ENCODE peak calls at places on chromosomes 11 and 22, in seven cellular contexts. Y is SK-N-SH; A is NCI-H2227 treated with DMSO at 0.1 percent for 48 hours; D is amniotic stem cell; R is ovary; V is NAMALWA; N is activated CD4-positive, alpha-beta T cell treated with anti-CD3 and anti-CD28 coated beads for 48 hours. W is an unnamed sample.

GRCh38 chr22:24393012-24393559 is 34.3 kb upstream of the ADORA2A start:
- DNase-seq in V (no peak), A (no peak), Y (no peak), N (no peak), D (no peak), R (no peak), W (no peak)

GRCh38 chr11:74288161-74288560 is 23.3 kb downstream of the P4HA3 start:
- DNase-seq in R (no peak), Y (no peak), N (peak), D (peak), A (no peak), V (no peak), W (no peak)

GRCh38 chr11:35005156-35005780 is 88.8 kb downstream of the PDHX start:
- DNase-seq in Y (no peak), V (no peak), R (no peak), D (no peak), A (no peak), N (no peak), W (no peak)

GRCh38 chr22:49100764-49101163 is 726.9 kb downstream of the BRD1 start:
- DNase-seq in N (no peak), A (no peak), V (no peak), R (no peak), D (no peak), Y (no peak), W (no peak)

GRCh38 chr11:62392944-62393628 is 25.7 kb upstream of the SCGB1A1 start:
- DNase-seq in D (no peak), N (no peak), A (no peak), Y (no peak), R (no peak), V (peak), W (no peak)

GRCh38 chr22:39472570-39473556 is 16.1 kb downstream of the MGAT3 start:
- DNase-seq in D (no peak), A (no peak), V (peak), Y (no peak), N (no peak), R (no peak), W (no peak)

GRCh38 chr11:8339592-8340022 is 75.9 kb upstream of the LMO1 start:
- DNase-seq in R (no peak), N (no peak), Y (no peak), D (no peak), V (no peak), A (no peak), W (no peak)

GRCh38 chr22:21599053-21599893 is 30.5 kb downstream of the YDJC start:
- DNase-seq in N (no peak), V (no peak), A (peak), R (no peak), D (no peak), Y (no peak), W (no peak)

GRCh38 chr11:27116684-27117083 is 76.1 kb downstream of the BBOX1 start:
- DNase-seq in Y (no peak), D (no peak), V (no peak), A (peak), N (no peak), R (no peak), W (no peak)

GRCh38 chr11:11701070-11701469 is 79.3 kb upstream of the GALNT18 start:
- DNase-seq in N (no peak), R (no peak), D (no peak), Y (no peak), A (no peak), V (no peak), W (no peak)

GRCh38 chr11:115141221-115141620 is 363.0 kb downstream of the CADM1 start:
- DNase-seq in N (no peak), R (no peak), A (no peak), D (no peak), Y (no peak), V (no peak), W (no peak)

GRCh38 chr11:69660001-69660500 is 15.1 kb downstream of the LTO1 start:
- DNase-seq in Y (peak), A (no peak), N (no peak), R (no peak), D (no peak), V (no peak), W (no peak)

GRCh38 chr11:73262851-73263495 is 9.2 kb upstream of the P2RY6 start:
- DNase-seq in Y (no peak), R (no peak), V (no peak), N (no peak), D (no peak), A (no peak), W (no peak)

GRCh38 chr11:127994736-127995135 is 592.6 kb downstream of the ETS1 start:
- DNase-seq in D (peak), R (no peak), V (no peak), Y (no peak), N (no peak), A (no peak), W (no peak)

GRCh38 chr11:67303132-67303988 is at the start of gene SSH3:
- DNase-seq in R (peak), V (no peak), Y (peak), A (peak), D (peak), N (peak), W (no peak)

GRCh38 chr22:47957649-47958048 is 1195.2 kb downstream of the TBC1D22A start:
- DNase-seq in Y (no peak), N (no peak), D (no peak), A (no peak), V (no peak), R (no peak), W (no peak)

GRCh38 chr22:17119481-17120202 is 1.5 kb downstream of the TMEM121B start:
- DNase-seq in D (no peak), A (no peak), V (no peak), N (peak), R (no peak), Y (peak), W (no peak)

GRCh38 chr11:123603666-123604065 is 50.8 kb downstream of the SCN3B start:
- DNase-seq in Y (no peak), A (no peak), R (no peak), D (no peak), N (no peak), V (no peak), W (no peak)

GRCh38 chr22:38657248-38657909 is 941 bp downstream of the CBY1 start:
- DNase-seq in Y (peak), R (no peak), D (no peak), A (no peak), N (peak), V (peak), W (peak)

GRCh38 chr11:47589504-47590025 is 3.1 kb downstream of the FAM180B start:
- DNase-seq in V (no peak), Y (no peak), D (no peak), A (no peak), R (peak), N (no peak), W (no peak)

GRCh38 chr11:9399466-9399865 is 15.0 kb downstream of the IPO7 start:
- DNase-seq in V (no peak), Y (no peak), N (no peak), D (no peak), R (no peak), A (no peak), W (no peak)

GRCh38 chr22:17077255-17077654 is 7.5 kb upstream of the IL17RA start:
- DNase-seq in R (no peak), D (no peak), Y (no peak), A (no peak), V (no peak), N (no peak), W (no peak)

GRCh38 chr11:69470301-69470700 is 11.2 kb upstream of the LINC01488 start:
- DNase-seq in R (no peak), N (no peak), D (no peak), V (no peak), Y (no peak), A (no peak), W (no peak)

GRCh38 chr22:50696799-50697561 is 24.4 kb downstream of the SHANK3 start:
- DNase-seq in A (no peak), V (no peak), R (peak), D (no peak), N (no peak), Y (peak), W (no peak)

GRCh38 chr22:20779014-20779812 is 5.3 kb downstream of the SERPIND1 start:
- DNase-seq in A (no peak), R (no peak), V (no peak), Y (no peak), N (no peak), D (no peak), W (no peak)

W was measured in effector memory CD8-positive, alpha-beta T cell.